ENCODE peak calls at places on chromosome 10, in ten cellular contexts. Y is A549, A is prostate gland, Z is testis, G is IMR-90, K is sigmoid colon, E is tibial nerve, M is HCT116, X is breast epithelium, I is ovary. N is an unnamed sample.

GRCh38 chr10:28711079-28711478 is 33.8 kb downstream of the BAMBI start:
- DNase-seq in Y (no peak), A (no peak), Z (no peak), G (no peak), K (no peak), E (no peak), M (no peak), X (no peak), I (no peak), N (peak)

GRCh38 chr10:79472951-79473350 is 27.5 kb upstream of the ZCCHC24 start:
- DNase-seq in Y (no peak), A (no peak), Z (no peak), G (no peak), K (no peak), E (no peak), M (no peak), X (no peak), I (no peak), N (peak)

GRCh38 chr10:77223532-77224460 is 413.8 kb downstream of the KCNMA1 start:
- DNase-seq in Y (no peak), A (no peak), Z (no peak), G (no peak), K (peak), E (no peak), M (no peak), X (no peak), I (no peak), N (peak)

GRCh38 chr10:77263700-77264099 is 373.9 kb downstream of the KCNMA1 start:
- DNase-seq in Y (no peak), A (no peak), Z (no peak), G (no peak), K (no peak), E (no peak), M (no peak), X (no peak), I (no peak), N (no peak)

GRCh38 chr10:97222346-97222961 is 36.7 kb upstream of the SLIT1 start:
- DNase-seq in Y (no peak), A (no peak), Z (no peak), G (no peak), K (no peak), E (no peak), M (no peak), X (no peak), I (no peak), N (peak)

GRCh38 chr10:127119901-127120300 is 76.5 kb downstream of the INSYN2A start:
- DNase-seq in Y (no peak), A (no peak), Z (no peak), G (no peak), K (no peak), E (no peak), M (no peak), X (no peak), I (no peak), N (no peak)

GRCh38 chr10:70461397-70462348 is 16.9 kb upstream of the PALD1 start:
- DNase-seq in Y (peak), A (peak), Z (peak), G (peak), K (peak), E (peak), M (peak), X (peak), I (peak), N (peak)

GRCh38 chr10:32104181-32104580 is 48.0 kb upstream of the KIF5B start:
- DNase-seq in Y (no peak), A (no peak), Z (no peak), G (no peak), K (no peak), E (no peak), M (no peak), X (no peak), I (no peak), N (no peak)

GRCh38 chr10:100192350-100192749 is 6.5 kb upstream of the ERLIN1 start:
- DNase-seq in Y (no peak), A (no peak), Z (peak), G (no peak), K (no peak), E (peak), M (no peak), X (no peak), I (no peak), N (peak)

GRCh38 chr10:70733051-70733450 is 52.1 kb downstream of the TBATA start:
- DNase-seq in Y (no peak), A (no peak), Z (no peak), G (no peak), K (no peak), E (no peak), M (no peak), X (no peak), I (no peak), N (no peak)

GRCh38 chr10:97711640-97712267 is 1.8 kb upstream of the MARVELD1 start:
- DNase-seq in Y (no peak), A (no peak), Z (no peak), G (no peak), K (no peak), E (no peak), M (no peak), X (no peak), I (no peak), N (no peak)

GRCh38 chr10:52739380-52740154 is 33.0 kb downstream of the MBL2 start:
- DNase-seq in Y (no peak), A (no peak), Z (no peak), G (no peak), K (no peak), E (no peak), M (no peak), X (no peak), I (no peak), N (no peak)

GRCh38 chr10:47121336-47121735 is 178.7 kb upstream of the GDF10 start:
- DNase-seq in Y (no peak), A (no peak), Z (no peak), G (peak), K (no peak), E (no peak), M (no peak), X (no peak), I (no peak), N (no peak)

GRCh38 chr10:35203744-35204143 is 77.1 kb downstream of the CREM start:
- DNase-seq in Y (no peak), A (no peak), Z (no peak), G (no peak), K (no peak), E (no peak), M (no peak), X (no peak), I (no peak), N (no peak)

GRCh38 chr10:102782698-102783540 is 39.2 kb downstream of the WBP1L start:
- DNase-seq in Y (no peak), A (peak), Z (peak), G (peak), K (peak), E (peak), M (no peak), X (peak), I (peak), N (peak)

GRCh38 chr10:114632869-114633715 is 25.0 kb downstream of the ABLIM1 start:
- DNase-seq in Y (peak), A (no peak), Z (peak), G (peak), K (peak), E (peak), M (peak), X (no peak), I (no peak), N (no peak)

GRCh38 chr10:34732926-34733325 is 82.2 kb downstream of the PARD3 start:
- DNase-seq in Y (peak), A (no peak), Z (no peak), G (peak), K (no peak), E (no peak), M (peak), X (no peak), I (no peak), N (peak)

GRCh38 chr10:78760463-78761240 is 308.1 kb upstream of the ZMIZ1 start:
- DNase-seq in Y (no peak), A (no peak), Z (no peak), G (no peak), K (no peak), E (no peak), M (no peak), X (no peak), I (no peak), N (no peak)

GRCh38 chr10:72097448-72098300 is 9.3 kb upstream of the SPOCK2 start:
- DNase-seq in Y (peak), A (no peak), Z (peak), G (peak), K (no peak), E (no peak), M (peak), X (no peak), I (no peak), N (no peak)
- TF ChIP-seq POLR2A in Y (no peak), A (no peak), Z (no peak), G (peak), K (no peak), E (no peak), M (no peak), X (no peak), I (no peak), N (no peak)

GRCh38 chr10:122307669-122308486 is 36.8 kb downstream of the BTBD16 start:
- DNase-seq in Y (peak), A (peak), Z (peak), G (peak), K (peak), E (peak), M (peak), X (peak), I (peak), N (no peak)
- H3K4me3 ChIP-seq in Y (no peak), A (no peak), Z (no peak), G (peak), K (peak), E (peak), M (peak), X (no peak), I (peak), N (no peak)

DNA sequence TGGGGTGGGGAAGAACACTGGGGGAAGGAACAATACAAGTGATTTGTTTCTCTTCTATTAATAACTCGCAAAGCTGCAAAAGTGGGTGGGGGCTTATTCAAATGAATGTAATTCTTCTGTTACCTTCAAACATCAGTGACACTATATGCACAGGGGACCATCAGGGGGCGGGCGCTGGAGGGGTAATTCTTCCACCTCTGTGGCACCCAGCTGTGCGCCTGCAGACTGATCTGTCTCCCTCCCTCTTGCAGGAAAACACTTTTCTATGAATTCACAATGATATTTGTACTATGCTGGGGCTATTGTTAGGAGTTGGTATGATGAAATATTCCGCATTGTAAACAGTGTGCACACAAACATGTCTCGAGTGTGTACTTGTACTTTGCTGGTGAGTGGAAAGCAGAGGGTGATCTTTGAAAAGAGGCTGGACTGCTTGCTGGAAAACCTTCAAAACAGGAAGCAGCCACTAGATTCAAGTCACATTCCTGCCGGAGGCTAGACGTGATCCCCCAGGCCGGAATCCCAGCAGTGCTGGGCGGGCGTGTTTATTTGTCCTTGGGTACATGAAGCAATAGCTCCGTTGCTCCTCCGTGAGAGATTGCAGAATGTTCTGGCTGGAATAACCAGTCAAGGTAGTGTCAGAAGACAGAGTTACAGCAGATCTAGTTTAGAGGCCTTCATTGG is 15.8 kb upstream of the BNIP3 start:
- DNase-seq in Y (peak), A (peak), Z (peak), G (peak), K (peak), E (peak), M (no peak), X (peak), I (peak), N (no peak)
- TF ChIP-seq POLR2A in Y (no peak), A (peak), Z (no peak), G (no peak), K (no peak), E (no peak), M (no peak), X (no peak), I (peak), N (no peak)

GRCh38 chr10:88889559-88890337 is 9.7 kb downstream of the STAMBPL1 start:
- DNase-seq in Y (no peak), A (no peak), Z (no peak), G (no peak), K (no peak), E (no peak), M (no peak), X (no peak), I (no peak), N (no peak)
- H3K4me3 ChIP-seq in Y (no peak), A (no peak), Z (no peak), G (no peak), K (no peak), E (no peak), M (no peak), X (no peak), I (no peak), N (no peak)

GRCh38 chr10:22321156-22321711 is 335 bp downstream of the BMI1 start:
- DNase-seq in Y (peak), A (no peak), Z (no peak), G (peak), K (peak), E (peak), M (no peak), X (no peak), I (peak), N (peak)

GRCh38 chr10:22320591-22321155 is at the start of gene BMI1:
- DNase-seq in Y (peak), A (peak), Z (peak), G (peak), K (peak), E (peak), M (no peak), X (peak), I (peak), N (peak)

GRCh38 chr10:22318772-22319171 is 2.1 kb upstream of the BMI1 start:
- DNase-seq in Y (no peak), A (no peak), Z (no peak), G (no peak), K (no peak), E (no peak), M (no peak), X (no peak), I (no peak), N (no peak)

GRCh38 chr10:22317771-22318565 is 1.8 kb downstream of the COMMD3 start:
- DNase-seq in Y (no peak), A (no peak), Z (no peak), G (no peak), K (no peak), E (no peak), M (no peak), X (no peak), I (no peak), N (no peak)

DNA sequence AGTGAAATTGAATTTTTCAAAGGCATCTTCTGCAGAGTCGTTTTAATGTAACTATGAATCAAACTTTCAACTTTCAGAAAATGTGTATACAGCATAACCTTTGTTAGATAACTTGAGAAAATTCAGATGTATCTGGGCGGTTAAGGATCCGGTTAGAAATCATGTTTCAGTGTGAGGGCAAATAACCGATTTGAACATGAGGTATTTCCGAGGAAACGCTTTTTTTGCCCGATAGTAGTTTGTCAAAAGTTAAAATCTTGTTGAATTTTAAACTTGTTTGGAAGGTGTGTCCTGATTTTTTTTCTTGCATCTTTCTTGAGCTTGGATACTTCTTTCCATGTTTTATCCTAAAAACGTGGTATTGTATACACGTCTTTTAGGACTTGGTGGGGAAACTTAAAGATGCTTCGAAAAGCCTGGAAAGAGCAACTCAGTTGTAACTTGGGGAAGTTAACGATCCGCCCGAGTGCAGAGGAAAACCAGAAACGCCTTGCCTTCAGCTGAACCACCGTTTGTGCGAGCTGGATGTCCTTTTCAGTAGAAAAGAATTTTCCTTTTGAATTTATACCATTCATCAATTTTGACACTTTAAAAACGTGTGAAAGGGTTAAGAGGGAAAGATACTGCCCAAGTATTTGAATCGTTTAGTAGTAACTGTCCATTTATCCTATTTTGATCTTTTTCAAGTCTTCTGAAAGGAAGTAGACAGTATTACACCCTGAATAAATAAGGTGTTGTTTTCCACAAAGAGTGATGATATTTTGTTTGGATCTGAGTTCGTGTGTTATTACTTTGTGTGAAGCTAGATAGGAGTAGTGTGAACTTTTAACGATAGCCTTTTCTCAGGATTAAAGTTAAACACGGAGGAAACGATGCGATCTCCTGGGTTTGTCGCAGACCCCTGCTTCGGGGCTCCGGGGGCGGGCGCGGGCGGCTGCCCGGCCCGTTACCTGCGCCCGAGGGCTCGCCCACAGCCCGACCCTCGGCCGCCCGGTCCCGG is 1.0 kb upstream of the BMI1 start:
- DNase-seq in Y (no peak), A (no peak), Z (no peak), G (no peak), K (no peak), E (no peak), M (no peak), X (no peak), I (no peak), N (peak)
- TF ChIP-seq POLR2A in Y (no peak), A (no peak), Z (no peak), G (no peak), K (no peak), E (no peak), M (peak), X (no peak), I (no peak), N (no peak)

DNA sequence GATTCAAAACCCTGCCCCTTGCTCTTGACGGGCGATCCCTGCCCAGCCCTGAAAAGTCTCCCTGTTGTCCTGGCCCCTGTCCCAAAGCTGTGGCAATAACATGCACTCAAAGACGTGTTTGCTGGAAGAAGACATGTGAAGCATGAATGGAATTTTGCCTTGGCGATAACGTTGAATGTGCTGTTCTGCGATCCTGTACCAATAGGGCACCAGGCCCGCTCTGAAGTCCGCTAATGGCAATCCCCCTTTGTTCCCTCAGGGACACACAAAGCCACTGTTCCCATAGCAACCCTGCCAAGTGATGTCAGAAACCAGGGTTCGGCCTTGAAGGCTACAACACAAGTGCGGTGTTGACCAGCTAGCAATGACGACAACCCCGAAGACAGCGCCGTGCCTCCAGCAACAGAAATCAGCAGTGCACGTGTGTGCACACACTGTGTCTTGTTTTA is 284.6 kb downstream of the KLF6 start:
- DNase-seq in Y (peak), A (peak), Z (peak), G (peak), K (peak), E (peak), M (no peak), X (peak), I (peak), N (no peak)
- H3K4me3 ChIP-seq in Y (peak), A (no peak), Z (no peak), G (no peak), K (no peak), E (no peak), M (no peak), X (no peak), I (no peak), N (no peak)

DNA sequence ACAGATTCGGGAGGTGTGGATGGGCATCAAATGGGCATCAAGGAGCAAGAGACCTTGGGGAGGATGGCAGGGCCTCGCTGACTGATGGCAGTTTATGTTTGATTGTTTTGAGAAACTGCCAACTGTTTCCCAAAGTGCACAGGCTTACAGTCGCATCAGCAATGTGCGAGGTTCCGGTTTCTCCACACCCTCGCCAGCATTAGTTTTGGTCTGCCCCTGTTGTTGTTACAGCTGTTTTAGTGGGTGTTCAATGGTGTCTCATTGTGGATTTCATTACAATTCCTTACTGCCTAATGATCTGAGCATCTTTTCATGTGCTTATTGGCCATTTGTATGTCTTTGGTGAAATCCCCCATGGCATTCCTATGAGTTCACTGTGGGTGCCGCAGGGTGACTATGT is 24.4 kb downstream of the AKR1E2 start:
- DNase-seq in Y (no peak), A (peak), Z (no peak), G (no peak), K (no peak), E (no peak), M (no peak), X (no peak), I (no peak), N (no peak)
- TF ChIP-seq POLR2A in Y (no peak), A (no peak), Z (no peak), G (no peak), K (no peak), E (no peak), M (no peak), X (no peak), I (no peak), N (no peak)

N was measured in NB4.